ENCODE peak calls at places on chromosomes 5 and 9, in five cellular contexts. One of them, this sample, is unnamed.

GRCh38 chr5:95697781-95698681 is 15.2 kb upstream of the SPATA9 start:
- DNase-seq in CD8-positive, alpha-beta T cell: no peak
- DNase-seq in brain microvascular endothelial cell: no peak
- DNase-seq in foreskin fibroblast: no peak
- DNase-seq in ovary: no peak
- DNase-seq in this sample: no peak

GRCh38 chr9:93094294-93095204 is 1.5 kb upstream of the CARD19 start:
- DNase-seq in foreskin fibroblast: no peak
- DNase-seq in CD8-positive, alpha-beta T cell: no peak
- DNase-seq in ovary: peak
- DNase-seq in brain microvascular endothelial cell: no peak
- DNase-seq in this sample: no peak

GRCh38 chr9:132168347-132168746 is 6.5 kb downstream of the NTNG2 start:
- DNase-seq in brain microvascular endothelial cell: no peak
- DNase-seq in foreskin fibroblast: no peak
- DNase-seq in CD8-positive, alpha-beta T cell: no peak
- DNase-seq in ovary: no peak
- DNase-seq in this sample: no peak

GRCh38 chr5:171543486-171543885 is 124.0 kb downstream of the FGF18 start:
- DNase-seq in brain microvascular endothelial cell: no peak
- DNase-seq in ovary: no peak
- DNase-seq in CD8-positive, alpha-beta T cell: no peak
- DNase-seq in foreskin fibroblast: no peak
- DNase-seq in this sample: no peak

GRCh38 chr9:126756238-126756637 is 48.6 kb upstream of the ZBTB43 start:
- DNase-seq in ovary: no peak
- DNase-seq in foreskin fibroblast: no peak
- DNase-seq in brain microvascular endothelial cell: no peak
- DNase-seq in CD8-positive, alpha-beta T cell: no peak
- DNase-seq in this sample: no peak

GRCh38 chr5:54518146-54519082 is 855 bp downstream of the SNX18 start:
- DNase-seq in foreskin fibroblast: no peak
- DNase-seq in ovary: peak
- DNase-seq in CD8-positive, alpha-beta T cell: peak
- DNase-seq in brain microvascular endothelial cell: no peak
- DNase-seq in this sample: no peak

GRCh38 chr5:127428748-127429147 is 88.7 kb upstream of the PRRC1 start:
- DNase-seq in brain microvascular endothelial cell: no peak
- DNase-seq in foreskin fibroblast: no peak
- DNase-seq in ovary: no peak
- DNase-seq in CD8-positive, alpha-beta T cell: no peak
- DNase-seq in this sample: no peak

GRCh38 chr5:68554566-68555279 is 339.2 kb downstream of the PIK3R1 start:
- DNase-seq in CD8-positive, alpha-beta T cell: no peak
- DNase-seq in foreskin fibroblast: peak
- DNase-seq in brain microvascular endothelial cell: peak
- DNase-seq in ovary: no peak
- DNase-seq in this sample: peak

GRCh38 chr9:14692918-14693861 is at the start of gene ZDHHC21:
- DNase-seq in foreskin fibroblast: peak
- DNase-seq in CD8-positive, alpha-beta T cell: peak
- DNase-seq in brain microvascular endothelial cell: peak
- DNase-seq in ovary: peak
- DNase-seq in this sample: no peak

GRCh38 chr5:102911973-102912372 is 156.9 kb downstream of the PAM start:
- DNase-seq in brain microvascular endothelial cell: peak
- DNase-seq in ovary: no peak
- DNase-seq in CD8-positive, alpha-beta T cell: no peak
- DNase-seq in foreskin fibroblast: peak
- DNase-seq in this sample: peak

GRCh38 chr5:93894471-93895354 is 153.3 kb upstream of the POU5F2 start:
- DNase-seq in CD8-positive, alpha-beta T cell: no peak
- DNase-seq in ovary: no peak
- DNase-seq in foreskin fibroblast: no peak
- DNase-seq in brain microvascular endothelial cell: peak
- DNase-seq in this sample: no peak

GRCh38 chr9:36966371-36967097 is 67.5 kb downstream of the PAX5 start:
- DNase-seq in ovary: no peak
- DNase-seq in foreskin fibroblast: no peak
- DNase-seq in brain microvascular endothelial cell: no peak
- DNase-seq in CD8-positive, alpha-beta T cell: no peak
- DNase-seq in this sample: no peak

GRCh38 chr9:71675129-71675856 is 93.0 kb downstream of the CEMIP2 start:
- DNase-seq in foreskin fibroblast: no peak
- DNase-seq in ovary: no peak
- DNase-seq in brain microvascular endothelial cell: no peak
- DNase-seq in CD8-positive, alpha-beta T cell: no peak
- DNase-seq in this sample: no peak

GRCh38 chr9:69173891-69174644 is at the start of gene TJP2:
- DNase-seq in brain microvascular endothelial cell: peak
- DNase-seq in foreskin fibroblast: peak
- DNase-seq in CD8-positive, alpha-beta T cell: peak
- DNase-seq in ovary: peak
- DNase-seq in this sample: no peak

GRCh38 chr9:87529666-87530065 is 32.0 kb downstream of the DAPK1 start:
- DNase-seq in CD8-positive, alpha-beta T cell: no peak
- DNase-seq in brain microvascular endothelial cell: no peak
- DNase-seq in foreskin fibroblast: no peak
- DNase-seq in ovary: no peak
- DNase-seq in this sample: no peak

GRCh38 chr5:143196601-143197259 is 206.8 kb downstream of the NR3C1 start:
- DNase-seq in foreskin fibroblast: no peak
- DNase-seq in CD8-positive, alpha-beta T cell: no peak
- DNase-seq in brain microvascular endothelial cell: no peak
- DNase-seq in ovary: no peak
- DNase-seq in this sample: no peak

GRCh38 chr5:29230526-29231050 is 1962.9 kb upstream of the CDH6 start:
- DNase-seq in foreskin fibroblast: no peak
- DNase-seq in brain microvascular endothelial cell: no peak
- DNase-seq in CD8-positive, alpha-beta T cell: no peak
- DNase-seq in ovary: no peak
- DNase-seq in this sample: no peak

GRCh38 chr9:27353405-27354229 is 56.7 kb upstream of the EQTN start:
- DNase-seq in brain microvascular endothelial cell: peak
- DNase-seq in ovary: no peak
- DNase-seq in foreskin fibroblast: no peak
- DNase-seq in CD8-positive, alpha-beta T cell: no peak
- DNase-seq in this sample: no peak

GRCh38 chr5:14848385-14848784 is 23.2 kb downstream of the ANKH start:
- DNase-seq in CD8-positive, alpha-beta T cell: no peak
- DNase-seq in foreskin fibroblast: no peak
- DNase-seq in brain microvascular endothelial cell: no peak
- DNase-seq in ovary: no peak
- DNase-seq in this sample: no peak

GRCh38 chr5:73454379-73455036 is 5.9 kb upstream of the FOXD1 start:
- DNase-seq in ovary: no peak
- DNase-seq in brain microvascular endothelial cell: peak
- DNase-seq in CD8-positive, alpha-beta T cell: no peak
- DNase-seq in foreskin fibroblast: no peak
- DNase-seq in this sample: no peak

GRCh38 chr5:172658869-172659513 is 17.9 kb downstream of the NEURL1B start:
- DNase-seq in brain microvascular endothelial cell: no peak
- DNase-seq in CD8-positive, alpha-beta T cell: no peak
- DNase-seq in foreskin fibroblast: no peak
- DNase-seq in ovary: peak
- DNase-seq in this sample: no peak

GRCh38 chr9:107635803-107636174 is 146.2 kb upstream of the KLF4 start:
- DNase-seq in ovary: no peak
- DNase-seq in brain microvascular endothelial cell: no peak
- DNase-seq in foreskin fibroblast: no peak
- DNase-seq in CD8-positive, alpha-beta T cell: no peak
- DNase-seq in this sample: no peak

GRCh38 chr9:107633375-107633774 is 143.8 kb upstream of the KLF4 start:
- DNase-seq in CD8-positive, alpha-beta T cell: no peak
- DNase-seq in brain microvascular endothelial cell: no peak
- DNase-seq in ovary: no peak
- DNase-seq in foreskin fibroblast: no peak
- DNase-seq in this sample: no peak

GRCh38 chr9:107636596-107637405 is 147.2 kb upstream of the KLF4 start:
- DNase-seq in CD8-positive, alpha-beta T cell: no peak
- DNase-seq in foreskin fibroblast: peak
- DNase-seq in brain microvascular endothelial cell: no peak
- DNase-seq in ovary: no peak
- DNase-seq in this sample: no peak

GRCh38 chr9:107637421-107638420 is 148.2 kb upstream of the KLF4 start:
- DNase-seq in brain microvascular endothelial cell: peak
- DNase-seq in CD8-positive, alpha-beta T cell: no peak
- DNase-seq in ovary: peak
- DNase-seq in foreskin fibroblast: peak
- DNase-seq in this sample: peak

GRCh38 chr9:107635137-107635802 is 145.7 kb upstream of the KLF4 start:
- DNase-seq in brain microvascular endothelial cell: peak
- DNase-seq in ovary: no peak
- DNase-seq in CD8-positive, alpha-beta T cell: no peak
- DNase-seq in foreskin fibroblast: peak
- DNase-seq in this sample: no peak
- TF ChIP-seq CTCF in brain microvascular endothelial cell: no peak
- TF ChIP-seq CTCF in ovary: no peak
- TF ChIP-seq CTCF in CD8-positive, alpha-beta T cell: no peak
- TF ChIP-seq CTCF in foreskin fibroblast: no peak
- TF ChIP-seq CTCF in this sample: no peak

GRCh38 chr9:20616808-20617207 is 5.5 kb downstream of the MLLT3 start:
- DNase-seq in foreskin fibroblast: no peak
- DNase-seq in CD8-positive, alpha-beta T cell: no peak
- DNase-seq in ovary: no peak
- DNase-seq in brain microvascular endothelial cell: no peak
- DNase-seq in this sample: no peak

GRCh38 chr9:20621553-20622329 is 558 bp downstream of the MLLT3 start:
- DNase-seq in brain microvascular endothelial cell: peak
- DNase-seq in ovary: peak
- DNase-seq in foreskin fibroblast: peak
- DNase-seq in CD8-positive, alpha-beta T cell: peak
- DNase-seq in this sample: peak

GRCh38 chr9:20620658-20621552 is 1.4 kb downstream of the MLLT3 start:
- DNase-seq in CD8-positive, alpha-beta T cell: peak
- DNase-seq in ovary: peak
- DNase-seq in brain microvascular endothelial cell: peak
- DNase-seq in foreskin fibroblast: no peak
- DNase-seq in this sample: no peak

GRCh38 chr9:20618361-20618799 is 3.9 kb downstream of the MLLT3 start:
- DNase-seq in foreskin fibroblast: peak
- DNase-seq in CD8-positive, alpha-beta T cell: no peak
- DNase-seq in ovary: no peak
- DNase-seq in brain microvascular endothelial cell: peak
- DNase-seq in this sample: no peak

DNA sequence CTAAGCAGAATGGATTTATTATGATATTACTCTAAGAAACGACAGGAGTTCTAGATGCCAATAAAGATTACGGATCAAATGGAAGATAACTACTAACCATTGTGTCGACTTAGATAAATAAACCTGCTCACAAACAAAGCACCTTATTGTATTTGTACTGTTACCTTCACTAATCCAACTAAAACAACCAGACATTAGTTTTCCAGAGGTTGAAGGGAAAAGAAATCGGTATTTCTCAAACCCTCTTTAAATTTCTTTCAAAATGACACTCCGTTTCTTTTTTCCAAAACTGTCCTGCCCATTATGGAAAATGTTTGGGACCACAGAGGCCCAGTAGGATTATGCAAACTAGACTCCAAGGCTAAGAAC is 2.8 kb downstream of the MLLT3 start:
- DNase-seq in CD8-positive, alpha-beta T cell: no peak
- DNase-seq in ovary: no peak
- DNase-seq in foreskin fibroblast: no peak
- DNase-seq in brain microvascular endothelial cell: no peak
- DNase-seq in this sample: no peak
- H3K4me3 ChIP-seq in CD8-positive, alpha-beta T cell: peak
- H3K4me3 ChIP-seq in ovary: peak
- H3K4me3 ChIP-seq in foreskin fibroblast: peak
- H3K4me3 ChIP-seq in brain microvascular endothelial cell: peak
- H3K4me3 ChIP-seq in this sample: peak

GRCh38 chr5:162852145-162852544 is 585.2 kb upstream of the CCNG1 start:
- DNase-seq in brain microvascular endothelial cell: no peak
- DNase-seq in ovary: no peak
- DNase-seq in CD8-positive, alpha-beta T cell: no peak
- DNase-seq in foreskin fibroblast: no peak
- DNase-seq in this sample: no peak
- TF ChIP-seq CTCF in brain microvascular endothelial cell: no peak
- TF ChIP-seq CTCF in ovary: no peak
- TF ChIP-seq CTCF in CD8-positive, alpha-beta T cell: no peak
- TF ChIP-seq CTCF in foreskin fibroblast: no peak
- TF ChIP-seq CTCF in this sample: no peak

GRCh38 chr5:112418412-112419049 is 546 bp downstream of the EPB41L4A start:
- DNase-seq in brain microvascular endothelial cell: no peak
- DNase-seq in CD8-positive, alpha-beta T cell: no peak
- DNase-seq in ovary: peak
- DNase-seq in foreskin fibroblast: peak
- DNase-seq in this sample: no peak
- H3K4me3 ChIP-seq in brain microvascular endothelial cell: peak
- H3K4me3 ChIP-seq in CD8-positive, alpha-beta T cell: peak
- H3K4me3 ChIP-seq in ovary: peak
- H3K4me3 ChIP-seq in foreskin fibroblast: peak
- H3K4me3 ChIP-seq in this sample: no peak

GRCh38 chr5:53318303-53318702 is 162.1 kb upstream of the FST start:
- DNase-seq in ovary: no peak
- DNase-seq in brain microvascular endothelial cell: no peak
- DNase-seq in foreskin fibroblast: no peak
- DNase-seq in CD8-positive, alpha-beta T cell: no peak
- DNase-seq in this sample: no peak
- TF ChIP-seq CTCF in ovary: no peak
- TF ChIP-seq CTCF in brain microvascular endothelial cell: no peak
- TF ChIP-seq CTCF in foreskin fibroblast: no peak
- TF ChIP-seq CTCF in CD8-positive, alpha-beta T cell: no peak
- TF ChIP-seq CTCF in this sample: peak

GRCh38 chr5:42952575-42952974 is 87.5 kb downstream of the ANXA2R start:
- DNase-seq in foreskin fibroblast: no peak
- DNase-seq in CD8-positive, alpha-beta T cell: no peak
- DNase-seq in ovary: no peak
- DNase-seq in brain microvascular endothelial cell: no peak
- DNase-seq in this sample: no peak
- H3K4me3 ChIP-seq in foreskin fibroblast: peak
- H3K4me3 ChIP-seq in CD8-positive, alpha-beta T cell: peak
- H3K4me3 ChIP-seq in ovary: peak
- H3K4me3 ChIP-seq in brain microvascular endothelial cell: peak
- H3K4me3 ChIP-seq in this sample: peak

DNA sequence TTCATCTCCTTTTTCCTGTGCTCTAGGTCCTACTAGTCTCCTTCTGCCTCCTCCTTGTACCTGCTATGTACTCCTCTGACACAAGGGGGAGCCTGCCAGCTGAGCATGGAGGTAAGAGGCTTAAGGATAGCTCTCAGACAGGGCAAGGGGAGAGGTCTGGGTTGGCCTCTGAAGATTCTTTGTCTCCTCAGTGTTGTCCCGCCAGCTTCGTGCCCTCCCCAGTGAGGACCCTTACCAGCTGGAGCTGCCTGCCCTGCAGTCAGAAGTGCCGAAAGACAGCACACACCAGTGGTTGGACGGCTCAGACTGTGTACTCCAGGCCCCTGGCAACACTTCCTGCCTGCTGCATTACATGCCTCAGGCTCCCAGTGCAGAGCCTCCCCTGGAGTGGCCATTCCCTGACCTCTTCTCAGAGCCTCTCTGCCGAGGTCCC is 3.8 kb downstream of the CREB3 start:
- DNase-seq in foreskin fibroblast: peak
- DNase-seq in CD8-positive, alpha-beta T cell: peak
- DNase-seq in brain microvascular endothelial cell: peak
- DNase-seq in ovary: no peak
- DNase-seq in this sample: no peak
- TF ChIP-seq CTCF in foreskin fibroblast: peak
- TF ChIP-seq CTCF in CD8-positive, alpha-beta T cell: peak
- TF ChIP-seq CTCF in brain microvascular endothelial cell: peak
- TF ChIP-seq CTCF in ovary: no peak
- TF ChIP-seq CTCF in this sample: peak

This sample was measured in HFF-Myc.